ENCODE peak calls at places on chromosomes 16 and 17, in eight cellular contexts. Z, X, M, I, H, C, L and J are unnamed samples.

GRCh38 chr16:6146874-6147425 is 1049.4 kb upstream of the EEF2KMT start:
- DNase-seq in Z (no peak), X (peak; percentile 8), M (no peak), I (no peak), H (no peak), C (no peak), L (no peak), J (no peak)

GRCh38 chr17:48160177-48160967 is 52.8 kb downstream of the SNX11 start:
- DNase-seq in Z (no peak), X (no peak), M (no peak), I (no peak), H (no peak), C (no peak), L (peak; percentile 33), J (no peak)

GRCh38 chr17:5241861-5242671 is 7.4 kb upstream of the SCIMP start:
- DNase-seq in Z (no peak), X (no peak), M (no peak), I (no peak), H (no peak), C (peak; percentile 80), L (peak; percentile 23), J (no peak)

GRCh38 chr17:1147664-1148063 is 32.1 kb downstream of the ABR start:
- DNase-seq in Z (no peak), X (peak; percentile 54), M (peak; percentile 64), I (peak; percentile 42), H (no peak), C (peak; percentile 26), L (peak; percentile 79), J (no peak)

GRCh38 chr17:15883617-15884111 is 61.3 kb upstream of the ADORA2B start:
- DNase-seq in Z (peak; percentile 62), X (no peak), M (peak; percentile 30), I (no peak), H (no peak), C (no peak), L (no peak), J (no peak)

GRCh38 chr17:57257213-57257873 is 1.0 kb downstream of the MSI2 start:
- DNase-seq in Z (no peak), X (no peak), M (no peak), I (no peak), H (no peak), C (peak; percentile 33), L (no peak), J (no peak)

GRCh38 chr17:46984341-46984740 is 5.3 kb upstream of the RPRML start:
- DNase-seq in Z (no peak), X (no peak), M (no peak), I (no peak), H (no peak), C (no peak), L (no peak), J (no peak)

GRCh38 chr17:7292729-7293128 is 1.7 kb downstream of the YBX2 start:
- DNase-seq in Z (no peak), X (no peak), M (no peak), I (no peak), H (no peak), C (no peak), L (peak; percentile 47), J (no peak)

GRCh38 chr16:85169333-85170065 is 57.2 kb upstream of the CIBAR2 start:
- DNase-seq in Z (no peak), X (no peak), M (peak; percentile 15), I (no peak), H (no peak), C (no peak), L (no peak), J (no peak)

GRCh38 chr16:85166281-85166680 is 54.0 kb upstream of the CIBAR2 start:
- DNase-seq in Z (no peak), X (no peak), M (no peak), I (no peak), H (no peak), C (no peak), L (no peak), J (no peak)

GRCh38 chr16:85166699-85167588 is 54.7 kb upstream of the CIBAR2 start:
- DNase-seq in Z (no peak), X (no peak), M (no peak), I (no peak), H (no peak), C (no peak), L (no peak), J (no peak)

GRCh38 chr16:85168732-85169256 is 56.5 kb upstream of the CIBAR2 start:
- DNase-seq in Z (no peak), X (peak; percentile 58), M (peak; percentile 64), I (peak; percentile 69), H (peak; percentile 89), C (no peak), L (peak; percentile 72), J (no peak)

GRCh38 chr16:85167589-85168537 is 55.6 kb upstream of the CIBAR2 start:
- DNase-seq in Z (no peak), X (no peak), M (no peak), I (no peak), H (no peak), C (no peak), L (peak; percentile 59), J (no peak)
- H3K27ac ChIP-seq in Z (no peak overlapping the region), X (no peak overlapping the region), M (no peak overlapping the region), I (no peak overlapping the region), H (no peak overlapping the region), C (no peak overlapping the region), L (peak overlapping the region; percentile 41), J (no peak overlapping the region)

GRCh38 chr16:3643095-3643730 is 11.3 kb upstream of the DNASE1 start:
- DNase-seq in Z (no peak), X (no peak), M (no peak), I (no peak), H (no peak), C (no peak), L (peak; percentile 4), J (no peak)
- H3K27ac ChIP-seq in Z (no peak overlapping the region), X (no peak overlapping the region), M (peak overlapping the region; percentile 18), I (no peak overlapping the region), H (no peak overlapping the region), C (no peak overlapping the region), L (peak overlapping the region; percentile 96), J (no peak overlapping the region)

DNA sequence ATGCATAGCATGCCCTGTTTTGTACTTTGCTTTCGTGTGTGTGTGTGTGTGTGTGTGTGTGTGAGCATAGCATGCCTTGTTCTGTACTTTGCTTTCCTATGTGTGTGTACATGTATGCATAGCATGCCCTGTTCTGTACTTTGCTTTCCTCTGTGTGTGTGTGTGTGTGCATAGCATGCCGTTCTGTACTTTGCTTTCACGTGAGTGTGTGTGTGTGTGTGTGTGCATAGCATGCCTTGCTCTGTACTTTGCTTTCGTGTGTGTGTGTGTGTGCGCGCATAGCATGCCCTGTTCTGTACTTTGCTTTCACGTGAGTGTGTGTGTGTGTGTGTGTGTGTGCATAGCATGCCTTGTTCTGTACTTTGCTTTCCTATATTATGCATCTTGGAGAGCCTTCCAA is 27.4 kb downstream of the DRC3 start:
- DNase-seq in Z (no peak), X (no peak), M (no peak), I (no peak), H (no peak), C (no peak), L (no peak), J (no peak)
- H3K27ac ChIP-seq in Z (no peak overlapping the region), X (no peak overlapping the region), M (no peak overlapping the region), I (no peak overlapping the region), H (no peak overlapping the region), C (no peak overlapping the region), L (no peak overlapping the region), J (no peak overlapping the region)

DNA sequence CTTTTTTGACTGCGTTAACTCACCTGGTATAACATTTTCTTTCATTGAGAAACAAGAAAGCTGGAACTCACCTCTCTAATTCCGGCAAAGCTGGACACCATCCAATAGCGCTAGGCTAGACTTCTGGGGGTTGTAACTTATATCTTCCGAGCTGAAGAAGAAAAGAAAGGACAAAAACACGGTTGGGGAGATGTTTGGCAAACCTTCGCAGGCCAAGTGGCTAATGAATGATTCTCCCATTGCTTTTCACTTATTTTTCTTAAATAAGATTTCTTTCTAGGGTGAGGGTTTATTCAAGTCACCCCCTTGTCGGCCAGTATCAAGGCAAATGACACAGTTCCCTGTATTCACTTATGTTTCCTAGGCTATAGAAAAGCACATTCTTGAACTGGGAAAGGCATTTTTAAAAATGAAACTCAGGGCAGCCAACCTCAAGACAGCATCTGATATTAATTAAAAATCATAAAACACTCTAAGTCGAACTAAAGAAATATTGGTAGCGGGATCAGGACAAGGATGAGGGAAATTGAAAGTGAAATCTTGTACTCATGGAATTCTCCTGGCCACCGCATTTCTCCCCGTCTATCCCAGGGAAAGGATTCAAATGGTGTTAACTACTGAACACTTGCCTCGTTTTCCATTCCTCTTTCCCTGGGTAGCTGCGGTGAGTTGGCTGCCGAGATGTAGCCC is 95.9 kb upstream of the ZFHX3 start:
- DNase-seq in Z (no peak), X (no peak), M (no peak), I (no peak), H (no peak), C (no peak), L (no peak), J (no peak)
- H3K27ac ChIP-seq in Z (no peak overlapping the region), X (peak overlapping the region; percentile 40), M (no peak overlapping the region), I (no peak overlapping the region), H (no peak overlapping the region), C (no peak overlapping the region), L (no peak overlapping the region), J (no peak overlapping the region)

GRCh38 chr16:89949756-89950155 is 1.2 kb downstream of the DEF8 start:
- DNase-seq in Z (no peak), X (no peak), M (no peak), I (no peak), H (no peak), C (no peak), L (no peak), J (no peak)

GRCh38 chr16:89952551-89952950 is 4.0 kb downstream of the DEF8 start:
- DNase-seq in Z (no peak), X (no peak), M (no peak), I (no peak), H (no peak), C (no peak), L (no peak), J (no peak)

GRCh38 chr16:89951509-89951908 is 3.0 kb downstream of the DEF8 start:
- DNase-seq in Z (no peak), X (no peak), M (no peak), I (no peak), H (no peak), C (no peak), L (no peak), J (no peak)

GRCh38 chr16:89953671-89954406 is 5.3 kb downstream of the DEF8 start:
- DNase-seq in Z (no peak), X (no peak), M (no peak), I (no peak), H (no peak), C (no peak), L (no peak), J (no peak)

GRCh38 chr16:89952049-89952448 is 3.5 kb downstream of the DEF8 start:
- DNase-seq in Z (no peak), X (no peak), M (no peak), I (no peak), H (no peak), C (no peak), L (no peak), J (no peak)
- H3K27ac ChIP-seq in Z (no peak overlapping the region), X (no peak overlapping the region), M (no peak overlapping the region), I (no peak overlapping the region), H (no peak overlapping the region), C (no peak overlapping the region), L (no peak overlapping the region), J (no peak overlapping the region)